ENCODE peak calls at places on chromosomes 2 and 18, in ten cellular contexts. One of them, this sample, is unnamed. For H3K4me1 and H3K36me3, the result is how much of the 10 kb centered on the place peaks cover.

GRCh38 chr2:196131949-196132925 is 39.1 kb downstream of the STK17B start:
- DNase-seq in HCT116: no peak
- DNase-seq in heart left ventricle: peak
- DNase-seq in esophagus squamous epithelium: no peak
- DNase-seq in Peyer's patch: peak
- DNase-seq in tibial nerve: no peak
- DNase-seq in right lobe of liver: no peak
- DNase-seq in H1: no peak
- DNase-seq in ovary: no peak
- DNase-seq in stomach: no peak
- DNase-seq in this sample: no peak

GRCh38 chr2:109284816-109285215 is 155.8 kb downstream of the SH3RF3 start:
- DNase-seq in HCT116: no peak
- DNase-seq in heart left ventricle: peak
- DNase-seq in esophagus squamous epithelium: no peak
- DNase-seq in Peyer's patch: no peak
- DNase-seq in tibial nerve: peak
- DNase-seq in right lobe of liver: no peak
- DNase-seq in H1: no peak
- DNase-seq in ovary: no peak
- DNase-seq in stomach: no peak
- DNase-seq in this sample: no peak

GRCh38 chr2:108542071-108542470 is 7.8 kb downstream of the LIMS1 start:
- DNase-seq in HCT116: no peak
- DNase-seq in heart left ventricle: no peak
- DNase-seq in esophagus squamous epithelium: no peak
- DNase-seq in Peyer's patch: no peak
- DNase-seq in tibial nerve: no peak
- DNase-seq in right lobe of liver: no peak
- DNase-seq in H1: no peak
- DNase-seq in ovary: no peak
- DNase-seq in stomach: no peak
- DNase-seq in this sample: no peak

GRCh38 chr18:35311506-35311905 is 21.5 kb upstream of the ZSCAN30 start:
- DNase-seq in HCT116: no peak
- DNase-seq in heart left ventricle: no peak
- DNase-seq in esophagus squamous epithelium: no peak
- DNase-seq in Peyer's patch: no peak
- DNase-seq in tibial nerve: no peak
- DNase-seq in right lobe of liver: no peak
- DNase-seq in H1: no peak
- DNase-seq in ovary: no peak
- DNase-seq in stomach: no peak
- DNase-seq in this sample: no peak

GRCh38 chr18:79647307-79647706 is 32.3 kb upstream of the CTDP1 start:
- DNase-seq in HCT116: no peak
- DNase-seq in heart left ventricle: no peak
- DNase-seq in esophagus squamous epithelium: no peak
- DNase-seq in Peyer's patch: no peak
- DNase-seq in tibial nerve: no peak
- DNase-seq in right lobe of liver: no peak
- DNase-seq in H1: no peak
- DNase-seq in ovary: no peak
- DNase-seq in stomach: no peak
- DNase-seq in this sample: no peak

GRCh38 chr18:63025251-63025710 is 294.3 kb downstream of the BCL2 start:
- DNase-seq in HCT116: no peak
- DNase-seq in heart left ventricle: peak
- DNase-seq in esophagus squamous epithelium: no peak
- DNase-seq in Peyer's patch: no peak
- DNase-seq in tibial nerve: no peak
- DNase-seq in right lobe of liver: no peak
- DNase-seq in H1: no peak
- DNase-seq in ovary: peak
- DNase-seq in stomach: no peak
- DNase-seq in this sample: peak

GRCh38 chr2:192196451-192197194 is 1.9 kb upstream of the TMEFF2 start:
- DNase-seq in HCT116: no peak
- DNase-seq in heart left ventricle: no peak
- DNase-seq in esophagus squamous epithelium: no peak
- DNase-seq in Peyer's patch: no peak
- DNase-seq in tibial nerve: no peak
- DNase-seq in right lobe of liver: no peak
- DNase-seq in H1: no peak
- DNase-seq in ovary: no peak
- DNase-seq in stomach: no peak
- DNase-seq in this sample: no peak

GRCh38 chr2:28401411-28401810 is 8.8 kb downstream of the FOSL2 start:
- DNase-seq in HCT116: no peak
- DNase-seq in heart left ventricle: no peak
- DNase-seq in esophagus squamous epithelium: no peak
- DNase-seq in Peyer's patch: no peak
- DNase-seq in tibial nerve: no peak
- DNase-seq in right lobe of liver: no peak
- DNase-seq in H1: no peak
- DNase-seq in ovary: no peak
- DNase-seq in stomach: no peak
- DNase-seq in this sample: no peak

GRCh38 chr2:98769784-98770183 is 38.9 kb upstream of the MGAT4A start:
- DNase-seq in HCT116: no peak
- DNase-seq in heart left ventricle: no peak
- DNase-seq in esophagus squamous epithelium: no peak
- DNase-seq in Peyer's patch: peak
- DNase-seq in tibial nerve: no peak
- DNase-seq in right lobe of liver: no peak
- DNase-seq in H1: no peak
- DNase-seq in ovary: no peak
- DNase-seq in stomach: peak
- DNase-seq in this sample: peak

GRCh38 chr2:44528595-44528994 is 166.8 kb downstream of the CAMKMT start:
- DNase-seq in HCT116: no peak
- DNase-seq in heart left ventricle: no peak
- DNase-seq in esophagus squamous epithelium: no peak
- DNase-seq in Peyer's patch: no peak
- DNase-seq in tibial nerve: no peak
- DNase-seq in right lobe of liver: no peak
- DNase-seq in H1: no peak
- DNase-seq in ovary: no peak
- DNase-seq in stomach: no peak
- DNase-seq in this sample: no peak

GRCh38 chr2:133480707-133481429 is 87.4 kb downstream of the NCKAP5 start:
- DNase-seq in HCT116: no peak
- DNase-seq in heart left ventricle: no peak
- DNase-seq in esophagus squamous epithelium: no peak
- DNase-seq in Peyer's patch: no peak
- DNase-seq in tibial nerve: no peak
- DNase-seq in right lobe of liver: no peak
- DNase-seq in H1: no peak
- DNase-seq in ovary: no peak
- DNase-seq in stomach: no peak
- DNase-seq in this sample: no peak

GRCh38 chr2:231939022-231939421 is 12.8 kb upstream of the NPPC start:
- DNase-seq in HCT116: no peak
- DNase-seq in heart left ventricle: no peak
- DNase-seq in esophagus squamous epithelium: no peak
- DNase-seq in Peyer's patch: no peak
- DNase-seq in tibial nerve: no peak
- DNase-seq in right lobe of liver: no peak
- DNase-seq in H1: no peak
- DNase-seq in ovary: no peak
- DNase-seq in stomach: no peak
- DNase-seq in this sample: no peak

GRCh38 chr2:15757820-15758586 is 166.3 kb downstream of the DDX1 start:
- DNase-seq in HCT116: no peak
- DNase-seq in heart left ventricle: no peak
- DNase-seq in esophagus squamous epithelium: no peak
- DNase-seq in Peyer's patch: no peak
- DNase-seq in tibial nerve: no peak
- DNase-seq in right lobe of liver: no peak
- DNase-seq in H1: peak
- DNase-seq in ovary: no peak
- DNase-seq in stomach: no peak
- DNase-seq in this sample: peak

GRCh38 chr2:37365669-37366068 is 21.2 kb downstream of the QPCT start:
- DNase-seq in HCT116: no peak
- DNase-seq in heart left ventricle: no peak
- DNase-seq in esophagus squamous epithelium: no peak
- DNase-seq in Peyer's patch: no peak
- DNase-seq in tibial nerve: no peak
- DNase-seq in right lobe of liver: no peak
- DNase-seq in H1: peak
- DNase-seq in ovary: no peak
- DNase-seq in stomach: no peak
- DNase-seq in this sample: no peak

GRCh38 chr2:9004338-9005204 is 1.1 kb upstream of the MBOAT2 start:
- DNase-seq in HCT116: no peak
- DNase-seq in heart left ventricle: no peak
- DNase-seq in esophagus squamous epithelium: no peak
- DNase-seq in Peyer's patch: no peak
- DNase-seq in tibial nerve: no peak
- DNase-seq in right lobe of liver: no peak
- DNase-seq in H1: no peak
- DNase-seq in ovary: no peak
- DNase-seq in stomach: no peak
- DNase-seq in this sample: no peak
- TF ChIP-seq POLR2A in HCT116: no peak
- TF ChIP-seq POLR2A in heart left ventricle: no peak
- TF ChIP-seq POLR2A in esophagus squamous epithelium: no peak
- TF ChIP-seq POLR2A in Peyer's patch: no peak
- TF ChIP-seq POLR2A in tibial nerve: no peak
- TF ChIP-seq POLR2A in right lobe of liver: no peak
- TF ChIP-seq POLR2A in H1: no peak
- TF ChIP-seq POLR2A in ovary: no peak
- TF ChIP-seq POLR2A in stomach: no peak
- TF ChIP-seq POLR2A in this sample: no peak

GRCh38 chr2:120243211-120243610 is 9.4 kb upstream of the RALB start:
- DNase-seq in HCT116: no peak
- DNase-seq in heart left ventricle: no peak
- DNase-seq in esophagus squamous epithelium: no peak
- DNase-seq in Peyer's patch: no peak
- DNase-seq in tibial nerve: no peak
- DNase-seq in right lobe of liver: no peak
- DNase-seq in H1: no peak
- DNase-seq in ovary: no peak
- DNase-seq in stomach: no peak
- DNase-seq in this sample: no peak
- H3K4me1 ChIP-seq in HCT116: under half
- H3K4me1 ChIP-seq in heart left ventricle: under half
- H3K4me1 ChIP-seq in esophagus squamous epithelium: under half
- H3K4me1 ChIP-seq in Peyer's patch: under half
- H3K4me1 ChIP-seq in tibial nerve: under half
- H3K4me1 ChIP-seq in right lobe of liver: under half
- H3K4me1 ChIP-seq in H1: under half
- H3K4me1 ChIP-seq in ovary: under half
- H3K4me1 ChIP-seq in stomach: under half
- H3K4me1 ChIP-seq in this sample: under half

DNA sequence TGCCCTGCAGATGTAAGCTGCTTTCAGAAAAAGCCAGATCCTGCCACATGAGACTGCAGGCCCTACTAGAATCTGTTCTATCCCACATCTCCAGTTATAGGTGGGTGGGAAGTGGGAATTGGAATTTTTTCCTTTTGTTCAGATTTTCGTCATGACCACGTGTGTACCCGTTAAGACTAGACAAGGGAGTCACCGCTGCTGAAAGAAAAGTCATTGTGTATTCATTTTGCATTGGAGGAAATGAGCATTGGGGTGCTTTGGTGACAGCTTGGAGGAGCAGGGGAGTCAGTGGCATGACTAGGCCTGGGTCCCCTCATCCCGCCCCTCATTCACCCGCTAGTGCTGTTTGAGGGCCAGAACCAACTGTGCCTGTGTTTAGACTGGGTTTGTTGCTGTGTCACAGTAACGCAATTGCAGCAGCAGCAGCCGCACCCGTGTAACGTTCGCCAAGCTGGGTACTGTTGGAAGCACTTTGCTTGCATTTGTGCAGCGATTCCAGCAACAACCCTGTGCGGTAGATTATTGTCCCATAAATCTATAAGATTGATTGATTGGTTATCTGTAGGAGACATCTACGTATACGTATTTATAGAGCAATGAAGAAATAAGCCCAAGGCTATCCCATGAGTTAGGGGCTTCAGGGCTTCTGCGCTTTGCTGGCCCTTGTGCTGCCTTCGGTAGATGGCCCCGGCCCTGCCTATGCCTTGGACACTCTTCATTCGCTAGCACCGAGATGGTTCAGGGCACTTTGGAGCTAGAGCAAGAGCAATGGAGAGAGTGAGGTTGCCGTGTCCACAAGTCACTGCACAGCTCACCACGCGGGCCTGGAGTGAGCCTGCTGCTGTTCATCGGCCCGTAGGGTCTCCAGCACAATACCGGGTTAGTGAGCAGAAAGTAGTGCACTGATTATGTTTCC is 194.9 kb downstream of the AGAP1 start:
- DNase-seq in HCT116: no peak
- DNase-seq in heart left ventricle: peak
- DNase-seq in esophagus squamous epithelium: no peak
- DNase-seq in Peyer's patch: no peak
- DNase-seq in tibial nerve: no peak
- DNase-seq in right lobe of liver: no peak
- DNase-seq in H1: no peak
- DNase-seq in ovary: no peak
- DNase-seq in stomach: no peak
- DNase-seq in this sample: no peak
- H3K36me3 ChIP-seq in HCT116: under half
- H3K36me3 ChIP-seq in heart left ventricle: under half
- H3K36me3 ChIP-seq in esophagus squamous epithelium: under half
- H3K36me3 ChIP-seq in Peyer's patch: under half
- H3K36me3 ChIP-seq in tibial nerve: under half
- H3K36me3 ChIP-seq in right lobe of liver: under half
- H3K36me3 ChIP-seq in H1: under half
- H3K36me3 ChIP-seq in ovary: under half
- H3K36me3 ChIP-seq in stomach: under half
- H3K36me3 ChIP-seq in this sample: under half

DNA sequence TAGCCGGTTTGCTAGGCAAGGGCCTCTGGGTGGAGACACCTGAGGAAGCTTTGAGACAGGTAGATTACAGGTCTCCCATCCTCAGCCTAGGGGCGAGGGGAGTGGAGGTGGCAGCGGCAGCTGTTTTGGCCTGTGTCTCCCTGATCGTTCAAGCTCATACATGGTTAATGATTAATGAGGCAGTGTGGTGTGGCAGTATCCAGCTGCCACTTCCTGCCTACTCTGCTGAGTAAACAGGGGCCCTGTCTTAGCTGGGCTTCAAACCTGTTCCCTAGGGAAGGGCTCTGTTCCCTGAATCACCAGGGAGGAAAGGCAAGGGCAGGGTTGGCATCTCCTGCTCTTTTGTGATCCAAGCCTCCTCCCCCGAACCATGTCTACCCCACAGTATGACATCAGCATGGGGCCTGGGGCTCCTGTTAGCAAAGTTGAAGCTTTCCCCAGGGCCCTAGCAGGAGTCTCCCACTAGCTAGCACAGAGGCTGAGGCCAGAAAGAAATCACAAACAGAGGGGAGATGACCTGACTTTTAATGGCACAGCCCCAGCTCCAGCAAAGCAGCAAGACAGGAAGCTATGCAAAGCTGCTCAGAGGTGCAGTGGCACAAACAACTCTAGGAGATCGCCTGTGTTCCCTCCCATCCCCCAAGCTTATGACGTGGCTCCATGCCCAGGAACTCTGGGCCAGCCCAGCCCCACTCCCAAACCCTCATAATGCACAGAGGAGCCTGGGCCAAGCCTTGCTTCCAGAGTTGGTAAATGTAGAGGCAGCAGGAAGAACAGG is 3.7 kb upstream of the TUBA4B start:
- DNase-seq in HCT116: no peak
- DNase-seq in heart left ventricle: peak
- DNase-seq in esophagus squamous epithelium: no peak
- DNase-seq in Peyer's patch: peak
- DNase-seq in tibial nerve: peak
- DNase-seq in right lobe of liver: peak
- DNase-seq in H1: no peak
- DNase-seq in ovary: peak
- DNase-seq in stomach: peak
- DNase-seq in this sample: peak
- TF ChIP-seq POLR2A in HCT116: no peak
- TF ChIP-seq POLR2A in heart left ventricle: no peak
- TF ChIP-seq POLR2A in esophagus squamous epithelium: no peak
- TF ChIP-seq POLR2A in Peyer's patch: peak
- TF ChIP-seq POLR2A in tibial nerve: no peak
- TF ChIP-seq POLR2A in right lobe of liver: peak
- TF ChIP-seq POLR2A in H1: peak
- TF ChIP-seq POLR2A in ovary: no peak
- TF ChIP-seq POLR2A in stomach: no peak
- TF ChIP-seq POLR2A in this sample: no peak

This sample was measured in breast epithelium.